ENCODE peak calls at places on chromosome 12, in ten cellular contexts. One of them, this sample, is unnamed.

GRCh38 chr12:53232641-53233538 is 881 bp upstream of the RARG start:
- DNase-seq in uterus: no peak
- DNase-seq in GM12891: no peak
- DNase-seq in Right ventricle myocardium superior: peak; percentile 80
- DNase-seq in sciatic nerve: no peak
- DNase-seq in iris pigment epithelial cell: no peak
- DNase-seq in M059J: peak; percentile 63
- DNase-seq in iPS-NIHi11: peak; percentile 65
- DNase-seq in IMR-90: no peak
- DNase-seq in stimulated activated CD8-positive, alpha-beta memory T cell treated with anti-CD3 and anti-CD28 coated beads, Interleukin-7, amount 100 ng/mL, for 24 hours: no peak
- DNase-seq in this sample: no peak

GRCh38 chr12:2264622-2265306 is 212.0 kb downstream of the CACNA1C start:
- DNase-seq in IMR-90: peak; percentile 98
- DNase-seq in iPS-NIHi11: no peak
- DNase-seq in M059J: peak; percentile 95
- DNase-seq in GM12891: no peak
- DNase-seq in stimulated activated CD8-positive, alpha-beta memory T cell treated with anti-CD3 and anti-CD28 coated beads, Interleukin-7, amount 100 ng/mL, for 24 hours: no peak
- DNase-seq in Right ventricle myocardium superior: no peak
- DNase-seq in sciatic nerve: no peak
- DNase-seq in uterus: peak; percentile 73
- DNase-seq in iris pigment epithelial cell: peak; percentile 98
- DNase-seq in this sample: no peak

GRCh38 chr12:128810182-128811127 is 13.3 kb downstream of the SLC15A4 start:
- DNase-seq in iris pigment epithelial cell: peak; percentile 27
- DNase-seq in stimulated activated CD8-positive, alpha-beta memory T cell treated with anti-CD3 and anti-CD28 coated beads, Interleukin-7, amount 100 ng/mL, for 24 hours: no peak
- DNase-seq in uterus: no peak
- DNase-seq in GM12891: no peak
- DNase-seq in Right ventricle myocardium superior: peak; percentile 80
- DNase-seq in IMR-90: no peak
- DNase-seq in iPS-NIHi11: no peak
- DNase-seq in sciatic nerve: no peak
- DNase-seq in M059J: no peak
- DNase-seq in this sample: peak; percentile 22

GRCh38 chr12:109731231-109731731 is 17.7 kb downstream of the FAM222A start:
- DNase-seq in iPS-NIHi11: no peak
- DNase-seq in iris pigment epithelial cell: no peak
- DNase-seq in Right ventricle myocardium superior: peak; percentile 20
- DNase-seq in uterus: peak; percentile 6
- DNase-seq in sciatic nerve: peak; percentile 33
- DNase-seq in IMR-90: no peak
- DNase-seq in M059J: no peak
- DNase-seq in stimulated activated CD8-positive, alpha-beta memory T cell treated with anti-CD3 and anti-CD28 coated beads, Interleukin-7, amount 100 ng/mL, for 24 hours: no peak
- DNase-seq in GM12891: no peak
- DNase-seq in this sample: no peak

GRCh38 chr12:50275545-50275944 is 7.8 kb downstream of the LIMA1 start:
- DNase-seq in sciatic nerve: no peak
- DNase-seq in Right ventricle myocardium superior: peak; percentile 49
- DNase-seq in uterus: peak; percentile 60
- DNase-seq in iPS-NIHi11: no peak
- DNase-seq in M059J: no peak
- DNase-seq in IMR-90: no peak
- DNase-seq in stimulated activated CD8-positive, alpha-beta memory T cell treated with anti-CD3 and anti-CD28 coated beads, Interleukin-7, amount 100 ng/mL, for 24 hours: no peak
- DNase-seq in GM12891: no peak
- DNase-seq in iris pigment epithelial cell: no peak
- DNase-seq in this sample: no peak

GRCh38 chr12:24661657-24662096 is 287.2 kb downstream of the BCAT1 start:
- DNase-seq in M059J: peak; percentile 91
- DNase-seq in Right ventricle myocardium superior: peak; percentile 51
- DNase-seq in IMR-90: peak; percentile 80
- DNase-seq in GM12891: no peak
- DNase-seq in sciatic nerve: peak; percentile 70
- DNase-seq in stimulated activated CD8-positive, alpha-beta memory T cell treated with anti-CD3 and anti-CD28 coated beads, Interleukin-7, amount 100 ng/mL, for 24 hours: no peak
- DNase-seq in uterus: no peak
- DNase-seq in iPS-NIHi11: no peak
- DNase-seq in iris pigment epithelial cell: peak; percentile 97
- DNase-seq in this sample: no peak

GRCh38 chr12:118052324-118053070 is 8.5 kb downstream of the WSB2 start:
- DNase-seq in Right ventricle myocardium superior: peak; percentile 79
- DNase-seq in uterus: peak; percentile 60
- DNase-seq in GM12891: no peak
- DNase-seq in M059J: peak; percentile 99
- DNase-seq in IMR-90: peak; percentile 95
- DNase-seq in iris pigment epithelial cell: peak; percentile 93
- DNase-seq in sciatic nerve: peak; percentile 82
- DNase-seq in stimulated activated CD8-positive, alpha-beta memory T cell treated with anti-CD3 and anti-CD28 coated beads, Interleukin-7, amount 100 ng/mL, for 24 hours: no peak
- DNase-seq in iPS-NIHi11: peak; percentile 55
- DNase-seq in this sample: no peak

GRCh38 chr12:132147423-132148367 is 3.4 kb downstream of the NOC4L start:
- DNase-seq in stimulated activated CD8-positive, alpha-beta memory T cell treated with anti-CD3 and anti-CD28 coated beads, Interleukin-7, amount 100 ng/mL, for 24 hours: no peak
- DNase-seq in iris pigment epithelial cell: no peak
- DNase-seq in iPS-NIHi11: no peak
- DNase-seq in M059J: no peak
- DNase-seq in uterus: peak; percentile 15
- DNase-seq in GM12891: no peak
- DNase-seq in IMR-90: no peak
- DNase-seq in sciatic nerve: peak; percentile 59
- DNase-seq in Right ventricle myocardium superior: peak; percentile 33
- DNase-seq in this sample: no peak

GRCh38 chr12:43444940-43445564 is 107.0 kb downstream of the ADAMTS20 start:
- DNase-seq in GM12891: no peak
- DNase-seq in uterus: peak; percentile 30
- DNase-seq in IMR-90: peak; percentile 59
- DNase-seq in stimulated activated CD8-positive, alpha-beta memory T cell treated with anti-CD3 and anti-CD28 coated beads, Interleukin-7, amount 100 ng/mL, for 24 hours: peak; percentile 27
- DNase-seq in iPS-NIHi11: peak; percentile 33
- DNase-seq in Right ventricle myocardium superior: no peak
- DNase-seq in M059J: peak; percentile 56
- DNase-seq in sciatic nerve: peak; percentile 60
- DNase-seq in iris pigment epithelial cell: peak; percentile 62
- DNase-seq in this sample: peak; percentile 26

GRCh38 chr12:5794156-5794555 is 150.9 kb downstream of the ANO2 start:
- DNase-seq in iris pigment epithelial cell: no peak
- DNase-seq in iPS-NIHi11: no peak
- DNase-seq in sciatic nerve: no peak
- DNase-seq in M059J: no peak
- DNase-seq in uterus: no peak
- DNase-seq in GM12891: no peak
- DNase-seq in Right ventricle myocardium superior: peak; percentile 52
- DNase-seq in stimulated activated CD8-positive, alpha-beta memory T cell treated with anti-CD3 and anti-CD28 coated beads, Interleukin-7, amount 100 ng/mL, for 24 hours: no peak
- DNase-seq in IMR-90: no peak
- DNase-seq in this sample: no peak

GRCh38 chr12:8780389-8780788 is 42.0 kb upstream of the A2ML1 start:
- DNase-seq in sciatic nerve: no peak
- DNase-seq in M059J: peak; percentile 16
- DNase-seq in uterus: no peak
- DNase-seq in IMR-90: peak; percentile 44
- DNase-seq in iPS-NIHi11: peak; percentile 36
- DNase-seq in GM12891: no peak
- DNase-seq in stimulated activated CD8-positive, alpha-beta memory T cell treated with anti-CD3 and anti-CD28 coated beads, Interleukin-7, amount 100 ng/mL, for 24 hours: no peak
- DNase-seq in iris pigment epithelial cell: peak; percentile 59
- DNase-seq in Right ventricle myocardium superior: no peak
- DNase-seq in this sample: no peak

GRCh38 chr12:69570545-69571399 is 14.5 kb upstream of the CCT2 start:
- DNase-seq in iPS-NIHi11: peak; percentile 70
- DNase-seq in Right ventricle myocardium superior: no peak
- DNase-seq in sciatic nerve: no peak
- DNase-seq in M059J: peak; percentile 52
- DNase-seq in GM12891: no peak
- DNase-seq in uterus: peak; percentile 63
- DNase-seq in IMR-90: peak; percentile 69
- DNase-seq in iris pigment epithelial cell: peak; percentile 78
- DNase-seq in stimulated activated CD8-positive, alpha-beta memory T cell treated with anti-CD3 and anti-CD28 coated beads, Interleukin-7, amount 100 ng/mL, for 24 hours: peak; percentile 8
- DNase-seq in this sample: no peak

This sample was measured in stimulated activated CD4-positive, alpha-beta T cell treated with anti-CD3 and anti-CD28 coated beads, Interleukin-1b, Interleukin-23, amount 100 ng/mL, for 24 hours.